ENCODE peak calls at places on chromosomes 11 and 22, in eight cellular contexts. P, K, R, T, J, I, U and S are unnamed samples.

GRCh38 chr11:65646288-65646734 is 8.4 kb downstream of the SIPA1 start:
- DNase-seq in U (no peak), J (no peak), T (no peak), I (no peak), K (no peak), P (no peak), R (no peak), S (no peak)

GRCh38 chr11:94583885-94584500 is 16.8 kb downstream of the PIWIL4 start:
- DNase-seq in T (no peak), I (no peak), R (no peak), J (no peak), K (peak; percentile 7), P (no peak), U (no peak), S (no peak)

GRCh38 chr22:25853078-25853477 is 111.1 kb downstream of the MYO18B start:
- DNase-seq in R (no peak), I (no peak), J (no peak), K (no peak), P (no peak), T (no peak), U (no peak), S (no peak)

GRCh38 chr22:38724926-38725571 is 19.3 kb downstream of the GTPBP1 start:
- DNase-seq in P (no peak), R (no peak), I (peak; percentile 50), U (no peak), T (no peak), J (peak; percentile 6), K (no peak), S (peak; percentile 70)

GRCh38 chr11:36062796-36063380 is 119.0 kb downstream of the LDLRAD3 start:
- DNase-seq in T (no peak), K (no peak), R (no peak), J (no peak), P (no peak), U (no peak), I (peak; percentile 36), S (no peak)

GRCh38 chr22:48567213-48567975 is 1260.3 kb downstream of the BRD1 start:
- DNase-seq in I (no peak), R (no peak), U (no peak), J (no peak), P (no peak), T (no peak), K (no peak), S (no peak)

GRCh38 chr11:96337541-96338530 is 5.2 kb downstream of the MAML2 start:
- DNase-seq in K (no peak), P (no peak), R (no peak), I (peak; percentile 89), J (no peak), T (no peak), U (no peak), S (no peak)

GRCh38 chr11:130553306-130553705 is 104.9 kb downstream of the ADAMTS15 start:
- DNase-seq in I (no peak), U (no peak), K (no peak), R (no peak), T (no peak), P (no peak), J (no peak), S (no peak)

GRCh38 chr22:42905217-42905616 is 48.1 kb upstream of the ARFGAP3 start:
- DNase-seq in P (no peak), R (no peak), T (no peak), J (peak; percentile 48), K (no peak), U (peak; percentile 54), I (no peak), S (no peak)

GRCh38 chr22:38218661-38219331 is 17.0 kb downstream of the MAFF start:
- DNase-seq in I (peak; percentile 96), J (no peak), U (no peak), P (peak; percentile 61), K (no peak), R (no peak), T (no peak), S (no peak)

GRCh38 chr11:124086447-124086846 is 28.8 kb upstream of the VWA5A start:
- DNase-seq in I (no peak), U (no peak), R (no peak), K (no peak), J (peak; percentile 43), T (no peak), P (no peak), S (peak; percentile 23)

GRCh38 chr22:46367707-46368191 is 32.2 kb downstream of the TRMU start:
- DNase-seq in P (peak; percentile 44), K (peak; percentile 94), I (peak; percentile 27), T (peak; percentile 57), J (peak; percentile 62), R (peak; percentile 25), U (peak; percentile 72), S (peak; percentile 87)

GRCh38 chr11:113736323-113736722 is 30.2 kb upstream of the TMPRSS5 start:
- DNase-seq in T (no peak), U (no peak), K (no peak), P (no peak), R (no peak), J (no peak), I (peak; percentile 10), S (no peak)

GRCh38 chr11:68431984-68432600 is 28.5 kb upstream of the PPP6R3 start:
- DNase-seq in P (no peak), I (no peak), T (no peak), J (no peak), U (no peak), R (no peak), K (no peak), S (no peak)

GRCh38 chr11:86500500-86501170 is 125.9 kb downstream of the CCDC81 start:
- DNase-seq in J (no peak), T (no peak), U (no peak), I (no peak), P (no peak), K (no peak), R (no peak), S (no peak)

GRCh38 chr22:38540731-38541130 is 29.3 kb downstream of the DMC1 start:
- DNase-seq in R (no peak), I (no peak), U (no peak), P (no peak), T (no peak), K (no peak), J (no peak), S (no peak)

GRCh38 chr22:44625421-44625760 is 76.6 kb upstream of the PRR5 start:
- DNase-seq in J (no peak), U (no peak), T (no peak), P (no peak), I (no peak), R (no peak), K (no peak), S (no peak)

GRCh38 chr22:17563936-17564391 is 666 bp downstream of the SLC25A18 start:
- DNase-seq in K (no peak), P (peak; percentile 80), T (no peak), R (no peak), U (no peak), J (no peak), I (peak; percentile 42), S (no peak)

GRCh38 chr11:123407124-123407995 is 22.7 kb upstream of the GRAMD1B start:
- DNase-seq in T (peak; percentile 41), P (peak; percentile 60), I (peak; percentile 68), U (peak; percentile 81), R (peak; percentile 8), J (peak; percentile 92), K (no peak), S (peak; percentile 67)

GRCh38 chr22:22810018-22810427 is 77.6 kb upstream of the IGLL5 start:
- DNase-seq in I (peak; percentile 10), P (no peak), R (peak; percentile 51), K (no peak), T (peak; percentile 37), U (no peak), J (peak; percentile 17), S (no peak)

GRCh38 chr22:45923212-45923611 is 53.8 kb downstream of the WNT7B start:
- DNase-seq in U (no peak), K (no peak), T (no peak), I (no peak), J (no peak), R (no peak), P (no peak), S (no peak)

GRCh38 chr11:114088216-114088615 is 28.7 kb downstream of the ZBTB16 start:
- DNase-seq in T (no peak), U (no peak), I (no peak), J (no peak), P (peak; percentile 60), R (no peak), K (no peak), S (no peak)

GRCh38 chr22:37431366-37431765 is 4.1 kb upstream of the ELFN2 start:
- DNase-seq in T (no peak), J (no peak), U (no peak), K (no peak), R (no peak), P (no peak), I (peak; percentile 17), S (no peak)

GRCh38 chr22:36081023-36081431 is 52.4 kb upstream of the RBFOX2 start:
- DNase-seq in U (no peak), R (no peak), T (no peak), P (no peak), J (no peak), I (peak; percentile 95), K (no peak), S (no peak)

GRCh38 chr22:36277482-36278291 is 24.8 kb downstream of the APOL1 start:
- DNase-seq in R (peak; percentile 42), T (peak; percentile 14), I (peak; percentile 55), K (peak; percentile 65), P (peak; percentile 41), U (peak; percentile 25), J (peak; percentile 43), S (peak; percentile 80)

GRCh38 chr11:44277097-44278090 is 32.5 kb downstream of the ALX4 start:
- DNase-seq in P (no peak), J (no peak), R (no peak), I (no peak), T (no peak), K (no peak), U (no peak), S (no peak)

GRCh38 chr11:9568854-9569587 is 4.4 kb upstream of the WEE1 start:
- DNase-seq in U (peak; percentile 82), P (peak; percentile 50), I (peak; percentile 94), J (peak; percentile 13), T (no peak), R (no peak), K (no peak), S (no peak)